ENCODE peak calls at places on chromosomes 13 and 19, in ten cellular contexts. One of them, this sample, is unnamed.

GRCh38 chr19:42252365-42253244 is 2.3 kb downstream of the ERF start:
- DNase-seq in MCF 10A: no peak
- DNase-seq in C1 segment of cervical spinal cord: peak; percentile 87
- DNase-seq in mammary epithelial cell: peak; percentile 66
- DNase-seq in stimulated activated CD8-positive, alpha-beta memory T cell treated with anti-CD3 and anti-CD28 coated beads, Interleukin-12 subunit alpha, Interleukin-12 subunit beta, amount 100 ng/mL, for 4 hours: no peak
- DNase-seq in HFF-Myc: no peak
- DNase-seq in epithelial cell of prostate: no peak
- DNase-seq in dorsolateral prefrontal cortex: peak; percentile 70
- DNase-seq in gastrocnemius medialis: peak; percentile 33
- DNase-seq in germinal center: no peak
- DNase-seq in this sample: peak; percentile 70

GRCh38 chr13:98782654-98783053 is 30.2 kb upstream of the SLC15A1 start:
- DNase-seq in dorsolateral prefrontal cortex: no peak
- DNase-seq in HFF-Myc: no peak
- DNase-seq in germinal center: no peak
- DNase-seq in C1 segment of cervical spinal cord: no peak
- DNase-seq in epithelial cell of prostate: peak; percentile 37
- DNase-seq in mammary epithelial cell: peak; percentile 53
- DNase-seq in MCF 10A: peak; percentile 55
- DNase-seq in gastrocnemius medialis: no peak
- DNase-seq in stimulated activated CD8-positive, alpha-beta memory T cell treated with anti-CD3 and anti-CD28 coated beads, Interleukin-12 subunit alpha, Interleukin-12 subunit beta, amount 100 ng/mL, for 4 hours: no peak
- DNase-seq in this sample: no peak

GRCh38 chr13:68540244-68540643 is 1310.1 kb upstream of the PCDH9 start:
- DNase-seq in MCF 10A: no peak
- DNase-seq in epithelial cell of prostate: no peak
- DNase-seq in HFF-Myc: no peak
- DNase-seq in stimulated activated CD8-positive, alpha-beta memory T cell treated with anti-CD3 and anti-CD28 coated beads, Interleukin-12 subunit alpha, Interleukin-12 subunit beta, amount 100 ng/mL, for 4 hours: no peak
- DNase-seq in germinal center: no peak
- DNase-seq in dorsolateral prefrontal cortex: no peak
- DNase-seq in C1 segment of cervical spinal cord: no peak
- DNase-seq in mammary epithelial cell: no peak
- DNase-seq in gastrocnemius medialis: no peak
- DNase-seq in this sample: no peak

GRCh38 chr13:105914637-105915036 is 620.8 kb downstream of the EFNB2 start:
- DNase-seq in C1 segment of cervical spinal cord: no peak
- DNase-seq in mammary epithelial cell: peak; percentile 11
- DNase-seq in dorsolateral prefrontal cortex: no peak
- DNase-seq in epithelial cell of prostate: no peak
- DNase-seq in gastrocnemius medialis: no peak
- DNase-seq in germinal center: no peak
- DNase-seq in MCF 10A: no peak
- DNase-seq in stimulated activated CD8-positive, alpha-beta memory T cell treated with anti-CD3 and anti-CD28 coated beads, Interleukin-12 subunit alpha, Interleukin-12 subunit beta, amount 100 ng/mL, for 4 hours: no peak
- DNase-seq in HFF-Myc: no peak
- DNase-seq in this sample: no peak

GRCh38 chr13:43356566-43356965 is 333.2 kb downstream of the DNAJC15 start:
- DNase-seq in mammary epithelial cell: peak; percentile 14
- DNase-seq in gastrocnemius medialis: no peak
- DNase-seq in epithelial cell of prostate: no peak
- DNase-seq in C1 segment of cervical spinal cord: no peak
- DNase-seq in dorsolateral prefrontal cortex: no peak
- DNase-seq in HFF-Myc: no peak
- DNase-seq in stimulated activated CD8-positive, alpha-beta memory T cell treated with anti-CD3 and anti-CD28 coated beads, Interleukin-12 subunit alpha, Interleukin-12 subunit beta, amount 100 ng/mL, for 4 hours: no peak
- DNase-seq in MCF 10A: peak; percentile 6
- DNase-seq in germinal center: no peak
- DNase-seq in this sample: no peak

GRCh38 chr13:113724016-113724758 is 34.8 kb upstream of the TMEM255B start:
- DNase-seq in germinal center: no peak
- DNase-seq in stimulated activated CD8-positive, alpha-beta memory T cell treated with anti-CD3 and anti-CD28 coated beads, Interleukin-12 subunit alpha, Interleukin-12 subunit beta, amount 100 ng/mL, for 4 hours: no peak
- DNase-seq in epithelial cell of prostate: no peak
- DNase-seq in MCF 10A: no peak
- DNase-seq in gastrocnemius medialis: no peak
- DNase-seq in HFF-Myc: no peak
- DNase-seq in dorsolateral prefrontal cortex: peak; percentile 20
- DNase-seq in C1 segment of cervical spinal cord: no peak
- DNase-seq in mammary epithelial cell: no peak
- DNase-seq in this sample: no peak

GRCh38 chr13:50713849-50714248 is 129.6 kb downstream of the DLEU7 start:
- DNase-seq in C1 segment of cervical spinal cord: no peak
- DNase-seq in gastrocnemius medialis: no peak
- DNase-seq in MCF 10A: peak; percentile 45
- DNase-seq in dorsolateral prefrontal cortex: no peak
- DNase-seq in HFF-Myc: peak; percentile 37
- DNase-seq in stimulated activated CD8-positive, alpha-beta memory T cell treated with anti-CD3 and anti-CD28 coated beads, Interleukin-12 subunit alpha, Interleukin-12 subunit beta, amount 100 ng/mL, for 4 hours: no peak
- DNase-seq in germinal center: no peak
- DNase-seq in mammary epithelial cell: peak; percentile 81
- DNase-seq in epithelial cell of prostate: no peak
- DNase-seq in this sample: no peak

GRCh38 chr13:83221813-83222241 is 660.4 kb downstream of the SLITRK1 start:
- DNase-seq in mammary epithelial cell: peak; percentile 92
- DNase-seq in C1 segment of cervical spinal cord: no peak
- DNase-seq in MCF 10A: peak; percentile 83
- DNase-seq in epithelial cell of prostate: no peak
- DNase-seq in dorsolateral prefrontal cortex: no peak
- DNase-seq in stimulated activated CD8-positive, alpha-beta memory T cell treated with anti-CD3 and anti-CD28 coated beads, Interleukin-12 subunit alpha, Interleukin-12 subunit beta, amount 100 ng/mL, for 4 hours: no peak
- DNase-seq in gastrocnemius medialis: no peak
- DNase-seq in HFF-Myc: peak; percentile 71
- DNase-seq in germinal center: no peak
- DNase-seq in this sample: no peak

GRCh38 chr19:15280915-15281683 is 48.9 kb upstream of the EPHX3 start:
- DNase-seq in dorsolateral prefrontal cortex: peak; percentile 80
- DNase-seq in epithelial cell of prostate: peak; percentile 37
- DNase-seq in MCF 10A: peak; percentile 91
- DNase-seq in HFF-Myc: peak; percentile 35
- DNase-seq in germinal center: no peak
- DNase-seq in gastrocnemius medialis: peak; percentile 96
- DNase-seq in C1 segment of cervical spinal cord: peak; percentile 62
- DNase-seq in stimulated activated CD8-positive, alpha-beta memory T cell treated with anti-CD3 and anti-CD28 coated beads, Interleukin-12 subunit alpha, Interleukin-12 subunit beta, amount 100 ng/mL, for 4 hours: no peak
- DNase-seq in mammary epithelial cell: peak; percentile 72
- DNase-seq in this sample: no peak

GRCh38 chr13:99308481-99309087 is 1.4 kb upstream of the GPR183 start:
- DNase-seq in MCF 10A: no peak
- DNase-seq in gastrocnemius medialis: no peak
- DNase-seq in mammary epithelial cell: no peak
- DNase-seq in HFF-Myc: no peak
- DNase-seq in C1 segment of cervical spinal cord: no peak
- DNase-seq in germinal center: no peak
- DNase-seq in stimulated activated CD8-positive, alpha-beta memory T cell treated with anti-CD3 and anti-CD28 coated beads, Interleukin-12 subunit alpha, Interleukin-12 subunit beta, amount 100 ng/mL, for 4 hours: no peak
- DNase-seq in dorsolateral prefrontal cortex: no peak
- DNase-seq in epithelial cell of prostate: no peak
- DNase-seq in this sample: no peak

GRCh38 chr19:1295169-1296012 is 9.7 kb downstream of the EFNA2 start:
- DNase-seq in mammary epithelial cell: no peak
- DNase-seq in MCF 10A: no peak
- DNase-seq in germinal center: peak; percentile 82
- DNase-seq in HFF-Myc: no peak
- DNase-seq in C1 segment of cervical spinal cord: no peak
- DNase-seq in gastrocnemius medialis: no peak
- DNase-seq in epithelial cell of prostate: no peak
- DNase-seq in dorsolateral prefrontal cortex: no peak
- DNase-seq in stimulated activated CD8-positive, alpha-beta memory T cell treated with anti-CD3 and anti-CD28 coated beads, Interleukin-12 subunit alpha, Interleukin-12 subunit beta, amount 100 ng/mL, for 4 hours: no peak
- DNase-seq in this sample: peak; percentile 100

GRCh38 chr13:78437781-78438180 is 165.6 kb downstream of the POU4F1 start:
- DNase-seq in gastrocnemius medialis: no peak
- DNase-seq in HFF-Myc: no peak
- DNase-seq in MCF 10A: no peak
- DNase-seq in C1 segment of cervical spinal cord: no peak
- DNase-seq in mammary epithelial cell: no peak
- DNase-seq in dorsolateral prefrontal cortex: no peak
- DNase-seq in stimulated activated CD8-positive, alpha-beta memory T cell treated with anti-CD3 and anti-CD28 coated beads, Interleukin-12 subunit alpha, Interleukin-12 subunit beta, amount 100 ng/mL, for 4 hours: no peak
- DNase-seq in epithelial cell of prostate: no peak
- DNase-seq in germinal center: no peak
- DNase-seq in this sample: no peak

GRCh38 chr13:82833928-82834327 is 1048.3 kb downstream of the SLITRK1 start:
- DNase-seq in dorsolateral prefrontal cortex: no peak
- DNase-seq in HFF-Myc: no peak
- DNase-seq in mammary epithelial cell: no peak
- DNase-seq in gastrocnemius medialis: no peak
- DNase-seq in C1 segment of cervical spinal cord: no peak
- DNase-seq in germinal center: no peak
- DNase-seq in MCF 10A: peak; percentile 23
- DNase-seq in stimulated activated CD8-positive, alpha-beta memory T cell treated with anti-CD3 and anti-CD28 coated beads, Interleukin-12 subunit alpha, Interleukin-12 subunit beta, amount 100 ng/mL, for 4 hours: no peak
- DNase-seq in epithelial cell of prostate: no peak
- DNase-seq in this sample: no peak

GRCh38 chr19:39411006-39411831 is 1.2 kb upstream of the PLEKHG2 start:
- DNase-seq in gastrocnemius medialis: peak; percentile 74
- DNase-seq in dorsolateral prefrontal cortex: no peak
- DNase-seq in HFF-Myc: no peak
- DNase-seq in germinal center: no peak
- DNase-seq in stimulated activated CD8-positive, alpha-beta memory T cell treated with anti-CD3 and anti-CD28 coated beads, Interleukin-12 subunit alpha, Interleukin-12 subunit beta, amount 100 ng/mL, for 4 hours: no peak
- DNase-seq in MCF 10A: peak; percentile 67
- DNase-seq in epithelial cell of prostate: no peak
- DNase-seq in mammary epithelial cell: peak; percentile 53
- DNase-seq in C1 segment of cervical spinal cord: peak; percentile 38
- DNase-seq in this sample: no peak

GRCh38 chr13:72514141-72514540 is 213.3 kb downstream of the MZT1 start:
- DNase-seq in HFF-Myc: no peak
- DNase-seq in C1 segment of cervical spinal cord: no peak
- DNase-seq in dorsolateral prefrontal cortex: no peak
- DNase-seq in epithelial cell of prostate: no peak
- DNase-seq in MCF 10A: no peak
- DNase-seq in stimulated activated CD8-positive, alpha-beta memory T cell treated with anti-CD3 and anti-CD28 coated beads, Interleukin-12 subunit alpha, Interleukin-12 subunit beta, amount 100 ng/mL, for 4 hours: no peak
- DNase-seq in mammary epithelial cell: no peak
- DNase-seq in germinal center: no peak
- DNase-seq in gastrocnemius medialis: no peak
- DNase-seq in this sample: no peak